ENCODE peak calls at places on chromosomes 13 and 19, in four cellular contexts. One of them, this sample, is unnamed.

GRCh38 chr13:76014618-76015315 is 378.6 kb downstream of the LMO7 start:
- DNase-seq in upper lobe of left lung: no peak
- DNase-seq in foreskin fibroblast: peak
- DNase-seq in BJ: no peak
- DNase-seq in this sample: no peak

GRCh38 chr19:43572172-43572588 is 3.1 kb downstream of the XRCC1 start:
- DNase-seq in upper lobe of left lung: no peak
- DNase-seq in foreskin fibroblast: no peak
- DNase-seq in BJ: no peak
- DNase-seq in this sample: no peak

GRCh38 chr13:101150998-101151397 is 265.3 kb downstream of the NALCN start:
- DNase-seq in upper lobe of left lung: no peak
- DNase-seq in foreskin fibroblast: peak
- DNase-seq in BJ: no peak
- DNase-seq in this sample: no peak

GRCh38 chr13:32205426-32206096 is 109.6 kb downstream of the ZAR1L start:
- DNase-seq in upper lobe of left lung: no peak
- DNase-seq in foreskin fibroblast: no peak
- DNase-seq in BJ: no peak
- DNase-seq in this sample: no peak

GRCh38 chr13:47146136-47146535 is 249.3 kb upstream of the HTR2A start:
- DNase-seq in upper lobe of left lung: no peak
- DNase-seq in foreskin fibroblast: peak
- DNase-seq in BJ: no peak
- DNase-seq in this sample: no peak

GRCh38 chr13:48431987-48432615 is 19.2 kb upstream of the LPAR6 start:
- DNase-seq in upper lobe of left lung: no peak
- DNase-seq in foreskin fibroblast: peak
- DNase-seq in BJ: peak
- DNase-seq in this sample: no peak

GRCh38 chr13:102002271-102002670 is 399.6 kb downstream of the FGF14 start:
- DNase-seq in upper lobe of left lung: no peak
- DNase-seq in foreskin fibroblast: no peak
- DNase-seq in BJ: no peak
- DNase-seq in this sample: no peak

GRCh38 chr19:5913739-5914357 is at the start of gene CAPS:
- DNase-seq in upper lobe of left lung: peak
- DNase-seq in foreskin fibroblast: peak
- DNase-seq in BJ: no peak
- DNase-seq in this sample: no peak

GRCh38 chr13:20198781-20199180 is 6.0 kb upstream of the GJB2 start:
- DNase-seq in upper lobe of left lung: no peak
- DNase-seq in foreskin fibroblast: no peak
- DNase-seq in BJ: no peak
- DNase-seq in this sample: no peak

GRCh38 chr13:112714772-112715569 is 25.1 kb downstream of the ATP11A start:
- DNase-seq in upper lobe of left lung: no peak
- DNase-seq in foreskin fibroblast: peak
- DNase-seq in BJ: no peak
- DNase-seq in this sample: no peak

GRCh38 chr19:15300533-15301194 is 31.7 kb downstream of the BRD4 start:
- DNase-seq in upper lobe of left lung: no peak
- DNase-seq in foreskin fibroblast: peak
- DNase-seq in BJ: peak
- DNase-seq in this sample: no peak

GRCh38 chr13:23701646-23702045 is 131.4 kb downstream of the TNFRSF19 start:
- DNase-seq in upper lobe of left lung: no peak
- DNase-seq in foreskin fibroblast: peak
- DNase-seq in BJ: no peak
- DNase-seq in this sample: no peak

GRCh38 chr19:40445945-40446784 is 2.0 kb upstream of the SERTAD3 start:
- DNase-seq in upper lobe of left lung: no peak
- DNase-seq in foreskin fibroblast: peak
- DNase-seq in BJ: no peak
- DNase-seq in this sample: no peak

GRCh38 chr13:73970413-73971055 is 163.7 kb downstream of the KLF12 start:
- DNase-seq in upper lobe of left lung: no peak
- DNase-seq in foreskin fibroblast: no peak
- DNase-seq in BJ: no peak
- DNase-seq in this sample: no peak

GRCh38 chr19:36152061-36152885 is at the start of gene COX7A1:
- DNase-seq in upper lobe of left lung: peak
- DNase-seq in foreskin fibroblast: peak
- DNase-seq in BJ: no peak
- DNase-seq in this sample: no peak

GRCh38 chr13:71149498-71150363 is 717.3 kb downstream of the DACH1 start:
- DNase-seq in upper lobe of left lung: no peak
- DNase-seq in foreskin fibroblast: no peak
- DNase-seq in BJ: no peak
- DNase-seq in this sample: no peak

GRCh38 chr19:2983351-2984195 is 6.2 kb downstream of the TLE6 start:
- DNase-seq in upper lobe of left lung: peak
- DNase-seq in foreskin fibroblast: peak
- DNase-seq in BJ: no peak
- DNase-seq in this sample: peak

GRCh38 chr13:42367836-42368235 is 95.9 kb downstream of the AKAP11 start:
- DNase-seq in upper lobe of left lung: no peak
- DNase-seq in foreskin fibroblast: peak
- DNase-seq in BJ: no peak
- DNase-seq in this sample: no peak

DNA sequence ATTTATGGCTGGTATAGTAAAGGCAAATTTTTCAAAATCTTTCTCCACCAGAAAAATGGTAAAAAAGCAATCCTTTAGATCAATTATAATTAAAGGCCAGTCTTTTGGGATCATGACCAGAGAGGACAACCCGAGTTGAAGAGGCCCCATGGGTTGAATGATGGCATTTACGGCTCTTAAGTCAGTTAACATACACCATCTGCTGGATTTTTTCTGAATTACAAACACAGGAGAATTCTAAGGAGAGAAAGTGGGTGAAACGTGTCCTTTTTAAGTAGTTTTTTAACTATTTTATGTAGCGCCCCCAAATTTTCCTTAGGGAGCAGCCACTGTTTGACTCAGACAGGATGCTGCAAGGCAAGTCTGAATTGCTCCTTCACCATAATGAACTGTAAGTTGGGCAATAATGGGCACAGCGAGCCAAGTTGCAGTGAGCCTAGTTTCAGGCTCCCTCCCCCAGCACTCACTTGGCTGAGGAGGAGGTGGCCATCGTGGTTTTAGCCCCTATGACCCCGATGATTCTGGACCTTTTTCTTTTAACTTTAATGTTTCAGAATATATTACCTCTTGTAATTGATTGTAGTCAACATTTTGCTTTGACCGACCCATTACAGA is 13.6 kb upstream of the ZNF611 start:
- DNase-seq in upper lobe of left lung: no peak
- DNase-seq in foreskin fibroblast: peak
- DNase-seq in BJ: no peak
- DNase-seq in this sample: no peak
- TF ChIP-seq CTCF in upper lobe of left lung: peak
- TF ChIP-seq CTCF in foreskin fibroblast: peak
- TF ChIP-seq CTCF in BJ: peak
- TF ChIP-seq CTCF in this sample: no peak

DNA sequence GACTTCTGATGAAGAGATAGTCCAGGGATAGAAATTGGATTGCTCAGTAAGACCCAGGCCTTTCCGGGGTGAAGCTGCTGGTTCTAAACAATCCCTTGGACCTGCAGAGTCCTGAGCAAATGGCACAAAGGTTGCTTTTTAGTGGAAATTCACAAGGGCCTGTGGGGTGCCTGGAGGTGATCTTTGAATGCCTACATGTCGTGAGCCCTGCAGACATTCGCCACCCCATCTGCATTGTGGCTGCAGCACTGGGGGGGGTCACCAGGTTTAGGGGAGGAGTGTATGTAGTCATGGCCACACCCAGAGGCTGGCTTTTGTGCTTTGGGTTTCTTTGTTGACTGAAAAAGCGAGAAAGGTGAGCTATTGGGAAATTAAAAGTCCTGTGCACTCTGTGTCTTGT is 41.4 kb downstream of the SLC7A9 start:
- DNase-seq in upper lobe of left lung: no peak
- DNase-seq in foreskin fibroblast: no peak
- DNase-seq in BJ: no peak
- DNase-seq in this sample: no peak
- TF ChIP-seq CTCF in upper lobe of left lung: no peak
- TF ChIP-seq CTCF in foreskin fibroblast: no peak
- TF ChIP-seq CTCF in BJ: no peak
- TF ChIP-seq CTCF in this sample: no peak

GRCh38 chr19:1384085-1384462 is 367 bp downstream of the NDUFS7 start:
- DNase-seq in upper lobe of left lung: no peak
- DNase-seq in foreskin fibroblast: no peak
- DNase-seq in BJ: no peak
- DNase-seq in this sample: no peak

GRCh38 chr19:1383014-1383310 is 745 bp upstream of the NDUFS7 start:
- DNase-seq in upper lobe of left lung: no peak
- DNase-seq in foreskin fibroblast: no peak
- DNase-seq in BJ: no peak
- DNase-seq in this sample: no peak

GRCh38 chr19:1384478-1385110 is 887 bp downstream of the NDUFS7 start:
- DNase-seq in upper lobe of left lung: no peak
- DNase-seq in foreskin fibroblast: no peak
- DNase-seq in BJ: no peak
- DNase-seq in this sample: no peak

GRCh38 chr19:1382250-1382649 is 1.5 kb upstream of the NDUFS7 start:
- DNase-seq in upper lobe of left lung: no peak
- DNase-seq in foreskin fibroblast: no peak
- DNase-seq in BJ: no peak
- DNase-seq in this sample: no peak

DNA sequence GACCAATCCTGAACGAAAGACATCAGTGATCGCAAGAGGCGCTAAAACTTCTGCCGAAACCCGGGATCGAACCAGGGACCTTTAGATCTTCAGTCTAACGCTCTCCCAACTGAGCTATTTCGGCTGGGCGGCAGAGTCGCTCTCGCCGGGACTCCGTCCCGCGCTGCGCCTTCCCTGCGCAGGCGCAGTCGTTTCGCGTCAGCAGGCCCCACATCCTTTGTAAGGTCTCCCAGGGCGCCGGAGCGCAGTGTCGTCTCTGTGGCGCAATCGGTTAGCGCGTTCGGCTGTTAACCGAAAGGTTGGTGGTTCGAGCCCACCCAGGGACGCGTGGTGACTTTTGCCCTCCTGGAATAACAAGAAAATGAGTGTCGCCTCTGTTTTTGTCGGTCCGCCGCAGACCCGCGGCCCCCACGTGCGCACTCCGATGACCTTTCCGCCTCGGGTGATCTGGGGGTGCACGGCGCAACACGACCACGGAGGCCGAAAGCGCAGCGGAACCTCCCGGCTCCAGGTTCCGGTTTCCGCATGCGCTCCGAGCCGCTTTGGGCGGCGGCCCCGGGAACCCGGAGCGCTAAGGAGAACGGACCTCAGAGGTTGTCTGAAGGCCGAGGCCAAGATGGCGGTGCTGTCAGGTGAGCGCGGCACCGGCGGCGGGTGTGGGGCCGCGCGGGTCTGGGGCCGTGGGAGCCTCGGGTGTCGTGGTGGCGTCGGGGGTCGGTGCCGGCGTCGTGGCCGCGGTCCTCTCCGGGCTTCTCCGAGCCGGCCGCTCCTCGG is at the start of gene NDUFS7:
- DNase-seq in upper lobe of left lung: peak
- DNase-seq in foreskin fibroblast: peak
- DNase-seq in BJ: no peak
- DNase-seq in this sample: peak
- TF ChIP-seq CTCF in upper lobe of left lung: peak
- TF ChIP-seq CTCF in foreskin fibroblast: no peak
- TF ChIP-seq CTCF in BJ: peak
- TF ChIP-seq CTCF in this sample: no peak

DNA sequence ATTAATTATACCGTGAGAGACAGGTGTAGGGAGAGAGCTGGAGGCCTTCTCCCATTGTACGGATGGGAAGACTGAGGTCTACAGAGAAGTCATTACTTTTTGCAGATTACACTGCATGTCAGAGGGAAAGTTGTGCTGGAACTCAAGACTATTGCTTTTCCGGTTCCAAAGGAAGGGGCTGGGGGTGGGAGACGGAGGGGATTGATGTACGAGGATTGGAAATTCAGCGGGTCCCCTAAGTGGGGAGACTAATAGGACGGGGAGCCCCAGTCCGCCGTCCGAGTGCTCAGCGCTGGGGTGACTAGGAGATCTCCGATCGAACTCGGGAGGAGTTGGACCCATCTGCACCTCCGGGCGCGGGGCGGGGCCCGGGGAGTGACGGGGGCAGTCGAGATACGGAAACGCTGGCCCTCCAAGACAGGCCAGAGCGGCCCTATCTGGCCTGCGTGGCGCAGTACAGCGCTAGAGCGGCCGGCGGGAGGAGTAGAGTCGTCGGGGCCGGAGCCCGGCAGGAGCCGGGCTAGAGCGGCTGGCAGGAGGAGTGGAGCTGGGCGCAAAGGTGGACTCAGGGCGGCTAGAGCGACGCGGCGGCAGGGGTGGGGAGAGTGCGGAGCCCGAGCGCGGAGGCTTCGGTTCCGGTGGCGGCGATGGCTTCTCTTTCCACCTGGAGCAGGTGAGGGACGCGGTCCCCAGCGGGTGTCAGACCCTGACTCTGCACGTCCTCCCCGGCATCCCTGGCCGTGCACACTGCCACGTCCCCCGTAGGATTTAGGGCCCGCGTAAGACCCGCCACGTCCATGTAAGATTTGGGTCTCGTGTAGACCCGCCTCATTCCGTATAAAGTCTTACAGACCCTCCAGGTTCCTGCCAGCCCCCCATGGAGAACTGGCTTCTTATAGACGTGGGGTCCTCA is 1.1 kb downstream of the ARHGEF1 start:
- DNase-seq in upper lobe of left lung: peak
- DNase-seq in foreskin fibroblast: peak
- DNase-seq in BJ: peak
- DNase-seq in this sample: peak
- TF ChIP-seq CTCF in upper lobe of left lung: peak
- TF ChIP-seq CTCF in foreskin fibroblast: peak
- TF ChIP-seq CTCF in BJ: peak
- TF ChIP-seq CTCF in this sample: no peak

GRCh38 chr19:45820413-45821102 is 5.5 kb upstream of the RSPH6A start:
- DNase-seq in upper lobe of left lung: no peak
- DNase-seq in foreskin fibroblast: no peak
- DNase-seq in BJ: no peak
- DNase-seq in this sample: no peak
- TF ChIP-seq CTCF in upper lobe of left lung: no peak
- TF ChIP-seq CTCF in foreskin fibroblast: no peak
- TF ChIP-seq CTCF in BJ: no peak
- TF ChIP-seq CTCF in this sample: no peak

GRCh38 chr13:95552539-95553270 is at the start of gene CLDN10:
- DNase-seq in upper lobe of left lung: peak
- DNase-seq in foreskin fibroblast: no peak
- DNase-seq in BJ: no peak
- DNase-seq in this sample: no peak
- TF ChIP-seq CTCF in upper lobe of left lung: no peak
- TF ChIP-seq CTCF in foreskin fibroblast: no peak
- TF ChIP-seq CTCF in BJ: no peak
- TF ChIP-seq CTCF in this sample: no peak